ENCODE peak calls at places on chromosomes 12 and 14, in six cellular contexts. W, S, E, N, C and M are unnamed samples.

GRCh38 chr12:1531160-1531653 is 63.2 kb downstream of the FBXL14 start:
- DNase-seq in W (no peak), S (no peak), E (no peak), N (no peak), C (peak; percentile 55), M (peak; percentile 58)

GRCh38 chr12:119153477-119154434 is 25.0 kb upstream of the HSPB8 start:
- DNase-seq in W (peak; percentile 14), S (peak; percentile 94), E (no peak), N (peak; percentile 15), C (peak; percentile 100), M (peak; percentile 68)

GRCh38 chr12:105961821-105962671 is 176.7 kb downstream of the NUAK1 start:
- DNase-seq in W (no peak), S (no peak), E (no peak), N (no peak), C (no peak), M (peak; percentile 49)

GRCh38 chr12:11668611-11669010 is 19.1 kb downstream of the ETV6 start:
- DNase-seq in W (no peak), S (no peak), E (no peak), N (peak; percentile 3), C (no peak), M (no peak)

GRCh38 chr14:63493246-63493645 is 49.9 kb downstream of the PPP2R5E start:
- DNase-seq in W (no peak), S (peak; percentile 23), E (peak; percentile 55), N (peak; percentile 41), C (peak; percentile 61), M (peak; percentile 16)

GRCh38 chr14:34051966-34052657 is 101.2 kb upstream of the EGLN3 start:
- DNase-seq in W (peak; percentile 54), S (peak; percentile 79), E (no peak), N (peak; percentile 90), C (no peak), M (peak; percentile 83)

GRCh38 chr14:68782091-68782981 is 10.5 kb downstream of the ZFP36L1 start:
- DNase-seq in W (no peak), S (peak; percentile 4), E (no peak), N (no peak), C (no peak), M (no peak)

GRCh38 chr12:75953312-75953906 is 78.2 kb downstream of the PHLDA1 start:
- DNase-seq in W (no peak), S (peak; percentile 29), E (no peak), N (peak; percentile 54), C (no peak), M (peak; percentile 63)

GRCh38 chr12:50934981-50935807 is 17.1 kb upstream of the HIGD1C start:
- DNase-seq in W (no peak), S (no peak), E (no peak), N (no peak), C (no peak), M (peak; percentile 53)

GRCh38 chr12:69052613-69053408 is 119.8 kb upstream of the CPM start:
- DNase-seq in W (peak; percentile 9), S (peak; percentile 52), E (no peak), N (peak; percentile 91), C (peak; percentile 66), M (peak; percentile 94)

GRCh38 chr12:85575115-85576096 is 260.8 kb downstream of the RASSF9 start:
- DNase-seq in W (peak; percentile 53), S (peak; percentile 68), E (peak; percentile 46), N (peak; percentile 81), C (peak; percentile 71), M (peak; percentile 70)

GRCh38 chr14:64363265-64363840 is 24.8 kb upstream of the MTHFD1 start:
- DNase-seq in W (no peak), S (no peak), E (no peak), N (peak; percentile 46), C (no peak), M (peak; percentile 43)

GRCh38 chr14:91383439-91383838 is 34.2 kb downstream of the CCDC88C start:
- DNase-seq in W (no peak), S (no peak), E (no peak), N (peak; percentile 82), C (peak; percentile 84), M (no peak)

GRCh38 chr12:15244341-15244740 is 23.1 kb upstream of the RERG start:
- DNase-seq in W (no peak), S (no peak), E (no peak), N (no peak), C (no peak), M (no peak)

GRCh38 chr12:69583203-69583602 is 2.1 kb upstream of the CCT2 start:
- DNase-seq in W (no peak), S (peak; percentile 30), E (no peak), N (peak; percentile 38), C (peak; percentile 75), M (peak; percentile 19)

GRCh38 chr12:113766880-113767878 is 198.9 kb downstream of the RBM19 start:
- DNase-seq in W (no peak), S (peak; percentile 64), E (no peak), N (peak; percentile 91), C (peak; percentile 25), M (peak; percentile 83)

GRCh38 chr12:71967176-71967575 is 28.5 kb downstream of the TPH2 start:
- DNase-seq in W (no peak), S (no peak), E (no peak), N (no peak), C (no peak), M (peak; percentile 19)

GRCh38 chr14:79514700-79515099 is 696.6 kb downstream of the DIO2 start:
- DNase-seq in W (no peak), S (peak; percentile 5), E (no peak), N (peak; percentile 75), C (peak; percentile 2), M (peak; percentile 2)

GRCh38 chr14:55707365-55707804 is 127.4 kb downstream of the KTN1 start:
- DNase-seq in W (no peak), S (peak; percentile 61), E (no peak), N (peak; percentile 91), C (peak; percentile 53), M (peak; percentile 78)

GRCh38 chr12:84502907-84503787 is 409.5 kb downstream of the SLC6A15 start:
- DNase-seq in W (peak; percentile 60), S (peak; percentile 74), E (no peak), N (peak; percentile 89), C (peak; percentile 87), M (peak; percentile 81)

GRCh38 chr14:103868242-103868897 is 21.0 kb upstream of the PPP1R13B start:
- DNase-seq in W (no peak), S (no peak), E (peak; percentile 27), N (no peak), C (no peak), M (no peak)
- H2AFZ ChIP-seq in W (no peak overlapping the region), S (no peak overlapping the region), E (no peak overlapping the region), N (no peak overlapping the region), C (no peak overlapping the region), M (no peak overlapping the region)

DNA sequence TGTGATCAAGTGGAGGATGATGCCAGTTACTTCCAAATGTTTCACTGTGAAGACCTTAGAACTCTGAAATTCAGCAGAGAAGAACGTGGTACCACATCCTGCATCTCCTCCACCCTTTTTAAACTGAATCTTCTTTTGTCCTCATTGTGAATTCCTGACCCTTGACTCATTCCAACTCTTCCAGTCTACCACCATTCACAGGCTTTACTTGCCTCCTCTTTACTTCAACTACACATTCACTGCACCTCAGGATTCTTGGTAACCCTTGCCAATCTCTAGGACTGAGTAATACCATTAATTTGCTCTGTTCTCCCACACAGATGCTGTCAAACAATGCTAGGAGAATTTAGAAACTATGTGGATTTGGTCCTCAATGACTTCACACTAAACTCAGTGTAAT is 37.3 kb downstream of the PPP1R12A start:
- DNase-seq in W (no peak), S (no peak), E (no peak), N (peak; percentile 94), C (peak; percentile 50), M (peak; percentile 96)
- TF ChIP-seq EZH2phosphoT487 in W (no peak), S (no peak), E (no peak), N (no peak), C (no peak), M (no peak)

GRCh38 chr14:69850086-69850735 is 29.0 kb upstream of the SMOC1 start:
- DNase-seq in W (no peak), S (peak; percentile 54), E (no peak), N (no peak), C (peak; percentile 29), M (no peak)
- H2AFZ ChIP-seq in W (no peak overlapping the region), S (no peak overlapping the region), E (no peak overlapping the region), N (no peak overlapping the region), C (peak overlapping the region; percentile 83), M (no peak overlapping the region)

GRCh38 chr14:58193542-58193941 is 6.4 kb upstream of the ACTR10 start:
- DNase-seq in W (no peak), S (no peak), E (no peak), N (peak; percentile 33), C (no peak), M (peak; percentile 9)
- TF ChIP-seq EZH2phosphoT487 in W (no peak), S (no peak), E (no peak), N (no peak), C (no peak), M (no peak)

GRCh38 chr12:31895449-31896150 is 63.6 kb upstream of the RESF1 start:
- DNase-seq in W (peak; percentile 20), S (no peak), E (no peak), N (no peak), C (no peak), M (no peak)

GRCh38 chr12:31900271-31900670 is 58.9 kb upstream of the RESF1 start:
- DNase-seq in W (no peak), S (no peak), E (no peak), N (no peak), C (no peak), M (no peak)

GRCh38 chr12:31896514-31897039 is 62.6 kb upstream of the RESF1 start:
- DNase-seq in W (peak; percentile 99), S (peak; percentile 60), E (no peak), N (no peak), C (peak; percentile 59), M (no peak)

GRCh38 chr12:31899136-31899535 is 60.1 kb upstream of the RESF1 start:
- DNase-seq in W (no peak), S (no peak), E (no peak), N (no peak), C (no peak), M (no peak)

GRCh38 chr12:31897791-31898503 is 61.3 kb upstream of the RESF1 start:
- DNase-seq in W (peak; percentile 28), S (peak; percentile 24), E (peak; percentile 15), N (no peak), C (peak; percentile 80), M (peak; percentile 3)
- H2AFZ ChIP-seq in W (peak overlapping the region; percentile 17), S (no peak overlapping the region), E (no peak overlapping the region), N (no peak overlapping the region), C (peak overlapping the region; percentile 3), M (no peak overlapping the region)